ENCODE peak calls at places on chromosomes 12 and 14, in six cellular contexts. H is uterus; C is CD8-positive, alpha-beta T cell; M is left lung; L is IMR-90; T is heart left ventricle. F is an unnamed sample.
A peak's percentile ranks its signal among the peaks of the same experiment; 100 is the strongest.

GRCh38 chr12:19461986-19462385 is 22.7 kb downstream of the AEBP2 start:
- DNase-seq in C (no peak), H (no peak), T (no peak), L (no peak), M (no peak), F (no peak)

GRCh38 chr14:37019488-37019887 is 152.9 kb downstream of the SLC25A21 start:
- DNase-seq in L (no peak), M (no peak), C (no peak), T (no peak), H (no peak), F (no peak)

GRCh38 chr14:100822007-100822406 is 3.9 kb upstream of the MEG3 start:
- DNase-seq in M (no peak), H (no peak), T (no peak), C (no peak), L (no peak), F (no peak)

GRCh38 chr12:104204690-104205480 is 10.7 kb upstream of the TXNRD1 start:
- DNase-seq in L (no peak), T (no peak), H (no peak), C (no peak), M (no peak), F (no peak)

GRCh38 chr14:62662811-62663477 is 382.3 kb downstream of the KCNH5 start:
- DNase-seq in M (no peak), L (peak; percentile 4), H (no peak), T (no peak), C (no peak), F (no peak)

GRCh38 chr12:113479578-113480335 is 8.1 kb upstream of the LHX5 start:
- DNase-seq in L (peak; percentile 20), H (no peak), M (no peak), T (peak; percentile 33), C (no peak), F (peak; percentile 44)

GRCh38 chr12:11497995-11498394 is 102.6 kb upstream of the PRB2 start:
- DNase-seq in M (no peak), T (no peak), L (no peak), H (no peak), C (no peak), F (no peak)

GRCh38 chr12:26130728-26131127 is 5.9 kb upstream of the BHLHE41 start:
- DNase-seq in L (no peak), H (no peak), M (no peak), T (no peak), C (no peak), F (no peak)

GRCh38 chr14:29320261-29320660 is 553.7 kb downstream of the FOXG1 start:
- DNase-seq in H (no peak), T (no peak), C (no peak), M (no peak), L (peak; percentile 51), F (no peak)

GRCh38 chr12:78483767-78484315 is 380.7 kb upstream of the SYT1 start:
- DNase-seq in C (no peak), M (no peak), T (no peak), L (no peak), H (no peak), F (no peak)

GRCh38 chr14:49977126-49977841 is 84.4 kb downstream of the ARF6 start:
- DNase-seq in T (no peak), H (no peak), M (no peak), C (peak; percentile 32), L (no peak), F (no peak)

DNA sequence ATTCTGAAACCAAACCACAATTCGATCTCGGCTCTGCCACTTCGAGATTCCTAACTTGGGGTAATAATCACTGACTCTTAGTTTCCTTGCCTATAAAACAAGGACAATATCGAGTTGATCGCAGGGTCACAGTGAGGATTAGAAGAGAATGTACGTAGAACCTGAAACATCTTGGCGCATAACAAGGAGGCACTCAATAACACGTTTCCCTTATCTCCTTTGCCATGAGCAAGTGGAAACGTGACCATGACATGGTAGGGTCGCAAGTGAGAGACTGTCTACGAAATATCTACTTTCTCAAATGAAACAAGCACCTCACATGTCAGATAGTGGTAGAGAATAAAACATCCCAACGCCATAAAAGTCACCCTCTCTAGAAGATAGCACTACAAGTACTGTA is 2.3 kb downstream of the DICER1 start:
- DNase-seq in T (no peak), H (no peak), L (no peak), M (no peak), C (no peak), F (no peak)
- H3K4me3 ChIP-seq in T (peak overlapping the region; percentile 84), H (peak overlapping the region; percentile 9), L (no peak overlapping the region), M (no peak overlapping the region), C (peak overlapping the region; percentile 87), F (no peak overlapping the region)

GRCh38 chr12:124852911-124853441 is 10.7 kb downstream of the SCARB1 start:
- DNase-seq in L (no peak), H (no peak), M (no peak), T (no peak), C (no peak), F (no peak)

GRCh38 chr12:124849382-124849781 is 14.3 kb downstream of the SCARB1 start:
- DNase-seq in L (no peak), T (no peak), M (no peak), C (no peak), H (no peak), F (no peak)

GRCh38 chr12:124848621-124849380 is 14.9 kb downstream of the SCARB1 start:
- DNase-seq in M (no peak), C (no peak), L (no peak), T (no peak), H (no peak), F (no peak)

GRCh38 chr12:124852329-124852831 is 11.3 kb downstream of the SCARB1 start:
- DNase-seq in C (no peak), H (no peak), L (no peak), M (peak; percentile 92), T (no peak), F (no peak)

GRCh38 chr12:124851344-124851743 is 12.3 kb downstream of the SCARB1 start:
- DNase-seq in H (no peak), C (no peak), T (no peak), L (no peak), M (no peak), F (no peak)
- H3K4me1 ChIP-seq in H (no peaks in the 10 kb centered on the region), C (peaks cover 8% of the 10 kb centered on the region), T (peaks cover 19% of the 10 kb centered on the region), L (peaks cover 16% of the 10 kb centered on the region), M (peaks cover 5% of the 10 kb centered on the region), F (peaks cover 9% of the 10 kb centered on the region)

GRCh38 chr12:75727577-75727976 is 216.2 kb upstream of the KRR1 start:
- DNase-seq in T (no peak), C (no peak), L (no peak), H (no peak), M (no peak), F (no peak)
- TF ChIP-seq CTCF in T (no peak), C (no peak), L (no peak), H (no peak), M (no peak), F (no peak)

GRCh38 chr14:104222396-104223036 is 84.1 kb downstream of the KIF26A start:
- DNase-seq in L (no peak), H (no peak), M (peak; percentile 43), C (no peak), T (no peak), F (peak; percentile 45)

GRCh38 chr14:104224516-104225281 is 86.3 kb downstream of the KIF26A start:
- DNase-seq in L (no peak), T (peak; percentile 28), C (no peak), H (no peak), M (peak; percentile 72), F (no peak)

GRCh38 chr14:104221636-104222375 is 83.4 kb downstream of the KIF26A start:
- DNase-seq in H (no peak), M (peak; percentile 32), C (no peak), T (no peak), L (no peak), F (peak; percentile 34)

GRCh38 chr14:104223810-104224515 is 85.6 kb downstream of the KIF26A start:
- DNase-seq in C (no peak), L (no peak), H (no peak), M (peak; percentile 63), T (no peak), F (no peak)

GRCh38 chr14:104223101-104223809 is 84.9 kb downstream of the KIF26A start:
- DNase-seq in L (no peak), T (peak; percentile 38), C (no peak), M (peak; percentile 68), H (no peak), F (peak; percentile 82)
- H3K4me3 ChIP-seq in L (no peak overlapping the region), T (peak overlapping the region; percentile 30), C (no peak overlapping the region), M (peak overlapping the region; percentile 9), H (peak overlapping the region; percentile 26), F (no peak overlapping the region)